ENCODE peak calls at places on chromosomes 5 and 9, in seven cellular contexts. R, H, B, T, M, J and F are unnamed samples.

GRCh38 chr5:1511651-1512540 is 11.9 kb downstream of the LPCAT1 start:
- DNase-seq in H (no peak), R (peak), B (peak), T (no peak), J (no peak), M (no peak), F (no peak)

GRCh38 chr9:107712390-107712789 is 222.8 kb upstream of the KLF4 start:
- DNase-seq in R (no peak), T (no peak), B (no peak), J (no peak), M (no peak), H (no peak), F (no peak)

GRCh38 chr9:119639287-119639955 is 270.2 kb upstream of the BRINP1 start:
- DNase-seq in T (no peak), B (no peak), J (no peak), H (no peak), M (no peak), R (no peak), F (no peak)

GRCh38 chr5:78050888-78051287 is 243.6 kb downstream of the AP3B1 start:
- DNase-seq in H (no peak), R (no peak), T (no peak), B (no peak), M (no peak), J (no peak), F (no peak)

GRCh38 chr5:91006708-91007107 is 376.4 kb downstream of the ARRDC3 start:
- DNase-seq in B (no peak), J (no peak), R (no peak), H (no peak), M (no peak), T (no peak), F (no peak)

GRCh38 chr5:2750758-2751464 is 566 bp downstream of the IRX2 start:
- DNase-seq in T (peak), B (no peak), H (no peak), R (no peak), J (peak), M (no peak), F (no peak)

GRCh38 chr9:16870606-16871357 is at the start of gene BNC2:
- DNase-seq in H (peak), M (no peak), R (peak), J (peak), T (peak), B (peak), F (no peak)

GRCh38 chr9:114433720-114434255 is 46.0 kb upstream of the AKNA start:
- DNase-seq in T (no peak), H (no peak), J (no peak), M (no peak), B (peak), R (no peak), F (no peak)

GRCh38 chr9:37174247-37174646 is 53.9 kb downstream of the ZCCHC7 start:
- DNase-seq in T (no peak), J (no peak), R (no peak), B (no peak), M (no peak), H (no peak), F (no peak)

GRCh38 chr5:16372493-16372892 is 93.1 kb downstream of the ZNF622 start:
- DNase-seq in B (no peak), H (no peak), T (no peak), R (no peak), M (no peak), J (no peak), F (no peak)

GRCh38 chr5:164360589-164360988 is 855.2 kb downstream of the MAT2B start:
- DNase-seq in H (no peak), M (no peak), R (no peak), B (no peak), J (no peak), T (no peak), F (no peak)

GRCh38 chr5:100840364-100840763 is 62.7 kb downstream of the ST8SIA4 start:
- DNase-seq in R (no peak), B (peak), M (no peak), J (no peak), T (no peak), H (no peak), F (no peak)

GRCh38 chr9:72480931-72481330 is 40.5 kb upstream of the TMC1 start:
- DNase-seq in R (no peak), M (no peak), J (no peak), T (no peak), H (no peak), B (no peak), F (no peak)

GRCh38 chr9:133561976-133562554 is 27.6 kb downstream of the ADAMTSL2 start:
- DNase-seq in M (no peak), H (no peak), R (no peak), B (no peak), J (no peak), T (no peak), F (no peak)

GRCh38 chr5:91787718-91788117 is 404.6 kb upstream of the ARRDC3 start:
- DNase-seq in H (no peak), R (no peak), T (no peak), J (no peak), B (no peak), M (no peak), F (no peak)

GRCh38 chr5:130923543-130924159 is 241.4 kb downstream of the HINT1 start:
- DNase-seq in T (no peak), R (no peak), M (no peak), B (no peak), H (no peak), J (peak), F (no peak)